ENCODE peak calls at places on chromosomes 3 and 15, in nine cellular contexts. One of them, this sample, is unnamed.

GRCh38 chr3:12954891-12955650 is 113.7 kb upstream of the RPL32 start:
- DNase-seq in body of pancreas: peak; percentile 83
- DNase-seq in endothelial cell of umbilical vein: peak; percentile 55
- DNase-seq in transverse colon: peak; percentile 86
- DNase-seq in IMR-90: no peak
- DNase-seq in stomach: peak; percentile 83
- DNase-seq in A549: no peak
- DNase-seq in HCT116: no peak
- DNase-seq in testis: peak; percentile 54
- DNase-seq in this sample: peak; percentile 70

GRCh38 chr15:26662226-26662750 is 110.6 kb downstream of the GABRB3 start:
- DNase-seq in body of pancreas: no peak
- DNase-seq in endothelial cell of umbilical vein: no peak
- DNase-seq in transverse colon: no peak
- DNase-seq in IMR-90: no peak
- DNase-seq in stomach: no peak
- DNase-seq in A549: no peak
- DNase-seq in HCT116: no peak
- DNase-seq in testis: no peak
- DNase-seq in this sample: no peak

GRCh38 chr3:159486580-159486979 is 502.1 kb upstream of the IL12A start:
- DNase-seq in body of pancreas: no peak
- DNase-seq in endothelial cell of umbilical vein: peak; percentile 9
- DNase-seq in transverse colon: no peak
- DNase-seq in IMR-90: peak; percentile 8
- DNase-seq in stomach: no peak
- DNase-seq in A549: peak; percentile 2
- DNase-seq in HCT116: peak; percentile 22
- DNase-seq in testis: no peak
- DNase-seq in this sample: no peak

GRCh38 chr3:171506743-171507319 is 46.6 kb upstream of the TNIK start:
- DNase-seq in body of pancreas: no peak
- DNase-seq in endothelial cell of umbilical vein: no peak
- DNase-seq in transverse colon: no peak
- DNase-seq in IMR-90: peak; percentile 42
- DNase-seq in stomach: no peak
- DNase-seq in A549: no peak
- DNase-seq in HCT116: no peak
- DNase-seq in testis: no peak
- DNase-seq in this sample: no peak

GRCh38 chr3:188948658-188949400 is 222.9 kb upstream of the TPRG1 start:
- DNase-seq in body of pancreas: peak; percentile 60
- DNase-seq in endothelial cell of umbilical vein: peak; percentile 89
- DNase-seq in transverse colon: peak; percentile 25
- DNase-seq in IMR-90: peak; percentile 96
- DNase-seq in stomach: peak; percentile 42
- DNase-seq in A549: peak; percentile 20
- DNase-seq in HCT116: peak; percentile 67
- DNase-seq in testis: peak; percentile 74
- DNase-seq in this sample: no peak

GRCh38 chr15:62795171-62795570 is 247.4 kb upstream of the TPM1 start:
- DNase-seq in body of pancreas: no peak
- DNase-seq in endothelial cell of umbilical vein: no peak
- DNase-seq in transverse colon: no peak
- DNase-seq in IMR-90: no peak
- DNase-seq in stomach: no peak
- DNase-seq in A549: no peak
- DNase-seq in HCT116: no peak
- DNase-seq in testis: no peak
- DNase-seq in this sample: no peak

GRCh38 chr15:66154581-66154980 is 99.0 kb downstream of the MEGF11 start:
- DNase-seq in body of pancreas: no peak
- DNase-seq in endothelial cell of umbilical vein: no peak
- DNase-seq in transverse colon: no peak
- DNase-seq in IMR-90: no peak
- DNase-seq in stomach: no peak
- DNase-seq in A549: no peak
- DNase-seq in HCT116: no peak
- DNase-seq in testis: no peak
- DNase-seq in this sample: no peak

GRCh38 chr3:188049890-188050530 is 103.9 kb upstream of the LPP start:
- DNase-seq in body of pancreas: no peak
- DNase-seq in endothelial cell of umbilical vein: no peak
- DNase-seq in transverse colon: peak; percentile 16
- DNase-seq in IMR-90: no peak
- DNase-seq in stomach: no peak
- DNase-seq in A549: no peak
- DNase-seq in HCT116: no peak
- DNase-seq in testis: no peak
- DNase-seq in this sample: no peak

GRCh38 chr15:77819271-77819806 is 186.6 kb upstream of the LINGO1 start:
- DNase-seq in body of pancreas: no peak
- DNase-seq in endothelial cell of umbilical vein: no peak
- DNase-seq in transverse colon: no peak
- DNase-seq in IMR-90: no peak
- DNase-seq in stomach: no peak
- DNase-seq in A549: peak; percentile 35
- DNase-seq in HCT116: no peak
- DNase-seq in testis: peak; percentile 39
- DNase-seq in this sample: no peak

GRCh38 chr15:89499156-89499555 is 2.8 kb upstream of the RHCG start:
- DNase-seq in body of pancreas: no peak
- DNase-seq in endothelial cell of umbilical vein: no peak
- DNase-seq in transverse colon: no peak
- DNase-seq in IMR-90: no peak
- DNase-seq in stomach: no peak
- DNase-seq in A549: no peak
- DNase-seq in HCT116: no peak
- DNase-seq in testis: no peak
- DNase-seq in this sample: no peak

GRCh38 chr3:10305331-10305902 is 12.7 kb upstream of the GHRL start:
- DNase-seq in body of pancreas: no peak
- DNase-seq in endothelial cell of umbilical vein: no peak
- DNase-seq in transverse colon: no peak
- DNase-seq in IMR-90: no peak
- DNase-seq in stomach: no peak
- DNase-seq in A549: no peak
- DNase-seq in HCT116: no peak
- DNase-seq in testis: no peak
- DNase-seq in this sample: no peak

GRCh38 chr15:31352283-31352880 is 25.7 kb downstream of the KLF13 start:
- DNase-seq in body of pancreas: peak; percentile 96
- DNase-seq in endothelial cell of umbilical vein: no peak
- DNase-seq in transverse colon: peak; percentile 67
- DNase-seq in IMR-90: peak; percentile 4
- DNase-seq in stomach: peak; percentile 87
- DNase-seq in A549: no peak
- DNase-seq in HCT116: no peak
- DNase-seq in testis: peak; percentile 63
- DNase-seq in this sample: peak; percentile 71

GRCh38 chr3:71109241-71109976 is 474.1 kb downstream of the FOXP1 start:
- DNase-seq in body of pancreas: no peak
- DNase-seq in endothelial cell of umbilical vein: peak; percentile 86
- DNase-seq in transverse colon: no peak
- DNase-seq in IMR-90: peak; percentile 90
- DNase-seq in stomach: no peak
- DNase-seq in A549: no peak
- DNase-seq in HCT116: no peak
- DNase-seq in testis: no peak
- DNase-seq in this sample: no peak

GRCh38 chr3:4302747-4303146 is 422 bp upstream of the SETMAR start:
- DNase-seq in body of pancreas: no peak
- DNase-seq in endothelial cell of umbilical vein: no peak
- DNase-seq in transverse colon: no peak
- DNase-seq in IMR-90: no peak
- DNase-seq in stomach: no peak
- DNase-seq in A549: no peak
- DNase-seq in HCT116: no peak
- DNase-seq in testis: no peak
- DNase-seq in this sample: no peak

GRCh38 chr3:8223766-8224165 is 277.9 kb upstream of the LMCD1 start:
- DNase-seq in body of pancreas: peak; percentile 38
- DNase-seq in endothelial cell of umbilical vein: no peak
- DNase-seq in transverse colon: no peak
- DNase-seq in IMR-90: no peak
- DNase-seq in stomach: peak; percentile 39
- DNase-seq in A549: no peak
- DNase-seq in HCT116: no peak
- DNase-seq in testis: peak; percentile 59
- DNase-seq in this sample: no peak

GRCh38 chr3:124764746-124765145 is 34.5 kb downstream of the UMPS start:
- DNase-seq in body of pancreas: no peak
- DNase-seq in endothelial cell of umbilical vein: no peak
- DNase-seq in transverse colon: no peak
- DNase-seq in IMR-90: no peak
- DNase-seq in stomach: no peak
- DNase-seq in A549: no peak
- DNase-seq in HCT116: no peak
- DNase-seq in testis: no peak
- DNase-seq in this sample: no peak

GRCh38 chr3:144011251-144011799 is 39.7 kb downstream of the DIPK2A start:
- DNase-seq in body of pancreas: no peak
- DNase-seq in endothelial cell of umbilical vein: no peak
- DNase-seq in transverse colon: no peak
- DNase-seq in IMR-90: peak; percentile 13
- DNase-seq in stomach: no peak
- DNase-seq in A549: no peak
- DNase-seq in HCT116: no peak
- DNase-seq in testis: no peak
- DNase-seq in this sample: no peak

GRCh38 chr3:153166206-153166605 is 4.2 kb downstream of the RAP2B start:
- DNase-seq in body of pancreas: no peak
- DNase-seq in endothelial cell of umbilical vein: peak; percentile 91
- DNase-seq in transverse colon: no peak
- DNase-seq in IMR-90: peak; percentile 33
- DNase-seq in stomach: no peak
- DNase-seq in A549: no peak
- DNase-seq in HCT116: no peak
- DNase-seq in testis: no peak
- DNase-seq in this sample: no peak
- TF ChIP-seq CTCF in body of pancreas: no peak
- TF ChIP-seq CTCF in endothelial cell of umbilical vein: no peak
- TF ChIP-seq CTCF in transverse colon: no peak
- TF ChIP-seq CTCF in IMR-90: no peak
- TF ChIP-seq CTCF in stomach: no peak
- TF ChIP-seq CTCF in A549: no peak
- TF ChIP-seq CTCF in HCT116: no peak
- TF ChIP-seq CTCF in testis: no peak
- TF ChIP-seq CTCF in this sample: no peak

GRCh38 chr15:85690546-85691226 is 104.0 kb downstream of the KLHL25 start:
- DNase-seq in body of pancreas: no peak
- DNase-seq in endothelial cell of umbilical vein: peak; percentile 58
- DNase-seq in transverse colon: no peak
- DNase-seq in IMR-90: no peak
- DNase-seq in stomach: no peak
- DNase-seq in A549: no peak
- DNase-seq in HCT116: no peak
- DNase-seq in testis: no peak
- DNase-seq in this sample: no peak
- H3K27ac ChIP-seq in body of pancreas: peak overlapping the region; percentile 43
- H3K27ac ChIP-seq in endothelial cell of umbilical vein: peak overlapping the region; percentile 12
- H3K27ac ChIP-seq in transverse colon: peak overlapping the region; percentile 58
- H3K27ac ChIP-seq in IMR-90: no peak overlapping the region
- H3K27ac ChIP-seq in stomach: peak overlapping the region; percentile 77
- H3K27ac ChIP-seq in A549: no peak overlapping the region
- H3K27ac ChIP-seq in HCT116: no peak overlapping the region
- H3K27ac ChIP-seq in testis: peak overlapping the region; percentile 87
- H3K27ac ChIP-seq in this sample: peak overlapping the region; percentile 60

DNA sequence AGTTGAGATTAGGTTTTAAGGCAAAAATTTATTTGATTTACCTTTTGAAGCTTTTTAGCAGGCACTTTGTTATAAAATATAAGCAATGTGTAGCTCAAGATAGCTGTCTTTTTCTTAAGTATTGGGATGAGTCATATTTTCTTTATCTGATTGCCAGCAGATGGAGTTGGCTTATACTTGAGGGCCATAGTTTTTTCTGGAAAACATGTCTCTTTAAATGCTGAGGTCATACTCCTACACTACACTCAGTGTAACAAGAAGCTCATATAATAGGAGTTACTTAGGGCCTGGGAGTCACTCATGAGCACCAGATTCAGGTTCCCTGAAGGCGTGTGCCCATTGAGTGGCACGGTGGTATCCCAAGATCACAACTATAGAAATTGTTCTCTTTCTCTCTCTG is 579.8 kb downstream of the EDEM1 start:
- DNase-seq in body of pancreas: no peak
- DNase-seq in endothelial cell of umbilical vein: no peak
- DNase-seq in transverse colon: no peak
- DNase-seq in IMR-90: no peak
- DNase-seq in stomach: no peak
- DNase-seq in A549: no peak
- DNase-seq in HCT116: no peak
- DNase-seq in testis: no peak
- DNase-seq in this sample: no peak
- TF ChIP-seq POLR2A in body of pancreas: no peak
- TF ChIP-seq POLR2A in endothelial cell of umbilical vein: no peak
- TF ChIP-seq POLR2A in transverse colon: no peak
- TF ChIP-seq POLR2A in IMR-90: no peak
- TF ChIP-seq POLR2A in stomach: no peak
- TF ChIP-seq POLR2A in A549: no peak
- TF ChIP-seq POLR2A in HCT116: no peak
- TF ChIP-seq POLR2A in testis: no peak
- TF ChIP-seq POLR2A in this sample: no peak

DNA sequence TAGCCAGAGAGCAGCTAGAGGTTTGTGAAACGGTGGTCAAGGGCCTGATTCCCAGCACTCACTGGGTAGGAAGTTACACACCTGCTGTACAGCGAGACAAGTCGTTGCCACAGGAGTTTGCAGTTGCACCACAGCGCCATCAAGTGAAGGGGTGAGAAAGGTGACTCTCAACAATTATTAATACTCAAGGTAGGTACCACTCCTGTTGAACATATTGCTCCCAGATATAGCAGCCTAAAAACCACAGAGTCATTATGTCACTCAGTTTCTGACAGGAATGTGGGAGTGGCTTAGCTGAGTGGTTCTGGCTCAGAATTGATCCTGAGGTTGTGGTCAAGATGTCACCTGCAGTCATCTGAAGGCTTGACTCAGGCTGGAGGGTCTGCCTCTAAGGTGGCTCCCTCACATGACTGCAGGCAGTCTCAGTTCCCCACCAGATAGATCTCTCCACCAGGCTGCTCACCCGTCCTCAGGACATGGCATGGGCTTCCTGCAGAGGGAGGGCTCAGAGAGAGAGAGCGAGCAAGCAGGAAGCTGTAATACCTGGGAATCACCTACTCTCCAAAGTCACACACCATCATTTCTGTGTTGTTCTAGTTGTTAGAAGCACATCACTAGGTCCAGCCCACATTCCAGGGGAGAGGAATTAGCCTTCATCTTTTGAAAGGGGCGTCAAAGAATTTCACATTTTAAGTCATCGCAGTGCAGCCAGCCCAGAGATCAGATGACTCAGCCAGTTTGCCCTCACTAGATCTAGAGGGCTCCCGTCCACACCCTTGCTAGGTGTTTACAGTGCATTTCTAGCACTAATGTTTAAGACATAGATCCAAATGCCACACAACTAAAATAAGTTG is 17.0 kb upstream of the ANO10 start:
- DNase-seq in body of pancreas: peak; percentile 55
- DNase-seq in endothelial cell of umbilical vein: peak; percentile 9
- DNase-seq in transverse colon: peak; percentile 73
- DNase-seq in IMR-90: peak; percentile 34
- DNase-seq in stomach: peak; percentile 31
- DNase-seq in A549: no peak
- DNase-seq in HCT116: peak; percentile 58
- DNase-seq in testis: no peak
- DNase-seq in this sample: peak; percentile 73
- TF ChIP-seq CTCF in body of pancreas: peak; percentile 47
- TF ChIP-seq CTCF in endothelial cell of umbilical vein: no peak
- TF ChIP-seq CTCF in transverse colon: peak; percentile 73
- TF ChIP-seq CTCF in IMR-90: no peak
- TF ChIP-seq CTCF in stomach: no peak
- TF ChIP-seq CTCF in A549: peak; percentile 44
- TF ChIP-seq CTCF in HCT116: peak; percentile 53
- TF ChIP-seq CTCF in testis: no peak
- TF ChIP-seq CTCF in this sample: peak; percentile 75

This sample was measured in Peyer's patch.